ENCODE peak calls at places on chromosomes 11 and 22, in five cellular contexts. A is T-helper 9 cell, Q is NCI-H510A, D is NCI-H1436 treated with DMSO at 0.1 percent for 48 hours, P is A549. Y is an unnamed sample.

GRCh38 chr11:102846292-102846691 is 2.9 kb upstream of the MMP3 start:
- DNase-seq in D (no peak), P (no peak), Q (no peak), A (no peak), Y (peak)

GRCh38 chr22:20389288-20389687 is 4.7 kb upstream of the ZNF74 start:
- DNase-seq in A (no peak), P (no peak), Q (no peak), D (no peak), Y (no peak)

GRCh38 chr22:43467171-43467570 is 55.4 kb downstream of the MPPED1 start:
- DNase-seq in A (no peak), D (no peak), P (no peak), Q (no peak), Y (no peak)

GRCh38 chr22:16387088-16387487 is 205.5 kb downstream of the CCT8L2 start:
- DNase-seq in P (no peak), D (no peak), Q (no peak), A (no peak), Y (no peak)

GRCh38 chr11:44958165-44958564 is 7.5 kb upstream of the TP53I11 start:
- DNase-seq in A (no peak), P (no peak), Q (no peak), D (no peak), Y (no peak)

GRCh38 chr11:86463120-86463519 is 88.4 kb downstream of the CCDC81 start:
- DNase-seq in D (no peak), A (no peak), P (no peak), Q (no peak), Y (no peak)

GRCh38 chr11:92702037-92702436 is 267.4 kb upstream of the MTNR1B start:
- DNase-seq in A (no peak), D (no peak), P (no peak), Q (no peak), Y (peak)

GRCh38 chr11:71112454-71112853 is 139.9 kb downstream of the SHANK2 start:
- DNase-seq in P (no peak), Q (peak), A (no peak), D (no peak), Y (no peak)

GRCh38 chr11:123069878-123070821 is 8.2 kb upstream of the HSPA8 start:
- DNase-seq in D (no peak), Q (no peak), A (no peak), P (no peak), Y (no peak)

GRCh38 chr11:129055196-129055595 is 112.5 kb upstream of the TP53AIP1 start:
- DNase-seq in A (no peak), D (no peak), P (no peak), Q (no peak), Y (no peak)

GRCh38 chr22:50218996-50219727 is 18.4 kb downstream of the SELENOO start:
- DNase-seq in D (no peak), P (no peak), Q (no peak), A (no peak), Y (peak)

GRCh38 chr11:128463386-128463829 is 124.0 kb downstream of the ETS1 start:
- DNase-seq in D (no peak), P (no peak), A (no peak), Q (no peak), Y (peak)

GRCh38 chr22:20565079-20565734 is 57.8 kb downstream of the MED15 start:
- DNase-seq in P (no peak), D (no peak), A (no peak), Q (no peak), Y (no peak)

GRCh38 chr11:20530942-20531703 is 68.3 kb upstream of the SLC6A5 start:
- DNase-seq in D (no peak), Q (no peak), P (no peak), A (no peak), Y (no peak)

GRCh38 chr22:39967996-39968968 is 8.1 kb downstream of the TMA7B start:
- DNase-seq in A (no peak), Q (no peak), P (no peak), D (no peak), Y (no peak)

GRCh38 chr22:24156146-24156914 is 25.0 kb upstream of the SUSD2 start:
- DNase-seq in P (no peak), A (peak), D (no peak), Q (no peak), Y (no peak)